ENCODE peak calls at places on chromosomes 2 and 18, in seven cellular contexts. G is GM10248, D is esophagus squamous epithelium, Z is cardiac fibroblast, A is upper lobe of right lung, N is lung, R is thoracic aorta. V is an unnamed sample.

GRCh38 chr18:11514267-11514666 is 95.1 kb upstream of the SLC35G4 start:
- DNase-seq in A (no peak), Z (no peak), R (no peak), G (no peak), N (no peak), D (no peak), V (no peak)

GRCh38 chr18:21598726-21599584 is 1.5 kb downstream of the ESCO1 start:
- DNase-seq in Z (peak), G (no peak), N (no peak), D (no peak), R (no peak), A (no peak), V (no peak)

GRCh38 chr18:77127769-77128671 is 4.6 kb downstream of the MBP start:
- DNase-seq in N (peak), D (no peak), G (no peak), R (no peak), A (no peak), Z (peak), V (peak)

GRCh38 chr2:175690113-175690716 is 311.9 kb downstream of the LNPK start:
- DNase-seq in Z (peak), D (no peak), N (no peak), R (no peak), G (peak), A (no peak), V (peak)

GRCh38 chr2:202344178-202344577 is 31.9 kb upstream of the BMPR2 start:
- DNase-seq in A (no peak), R (no peak), Z (no peak), G (no peak), N (no peak), D (no peak), V (no peak)

GRCh38 chr2:36373149-36373880 is 17.7 kb downstream of the CRIM1 start:
- DNase-seq in A (no peak), Z (peak), D (no peak), G (no peak), R (no peak), N (peak), V (no peak)

GRCh38 chr2:70767094-70767698 is 804 bp downstream of the ADD2 start:
- DNase-seq in Z (no peak), G (peak), N (no peak), D (no peak), R (no peak), A (no peak), V (peak)

GRCh38 chr2:235936493-235936892 is 231.7 kb downstream of the GBX2 start:
- DNase-seq in G (no peak), R (no peak), A (no peak), Z (peak), D (no peak), N (no peak), V (no peak)

GRCh38 chr18:75137346-75137877 is 71.5 kb downstream of the PTGR3 start:
- DNase-seq in G (no peak), Z (no peak), A (no peak), D (no peak), R (no peak), N (no peak), V (no peak)

GRCh38 chr2:71358931-71359671 is 27.5 kb downstream of the ZNF638 start:
- DNase-seq in D (no peak), A (no peak), Z (peak), G (no peak), N (no peak), R (no peak), V (no peak)

GRCh38 chr2:57080035-57080434 is 896.2 kb downstream of the CCDC85A start:
- DNase-seq in R (no peak), Z (no peak), N (no peak), D (no peak), G (no peak), A (no peak), V (no peak)

GRCh38 chr2:98801286-98801685 is 70.4 kb upstream of the MGAT4A start:
- DNase-seq in G (no peak), A (no peak), D (no peak), Z (no peak), R (no peak), N (peak), V (no peak)

GRCh38 chr2:191114403-191114886 is 36.3 kb downstream of the STAT4 start:
- DNase-seq in G (peak), A (no peak), D (no peak), R (no peak), N (no peak), Z (peak), V (peak)

GRCh38 chr2:149661844-149662243 is 74.3 kb upstream of the MMADHC start:
- DNase-seq in R (no peak), D (no peak), N (peak), G (no peak), Z (peak), A (no peak), V (no peak)

GRCh38 chr2:10019174-10019971 is 24.0 kb upstream of the KLF11 start:
- DNase-seq in N (no peak), R (no peak), A (peak), G (no peak), D (no peak), Z (no peak), V (no peak)

GRCh38 chr2:108701208-108701607 is 18.1 kb upstream of the RANBP2 start:
- DNase-seq in A (no peak), D (no peak), N (no peak), G (no peak), Z (no peak), R (no peak), V (no peak)

GRCh38 chr2:150644298-150645067 is 157.0 kb upstream of the RND3 start:
- DNase-seq in G (no peak), A (no peak), Z (peak), N (no peak), R (no peak), D (no peak), V (no peak)

GRCh38 chr18:39667905-39668304 is 2102.3 kb upstream of the CELF4 start:
- DNase-seq in R (no peak), D (no peak), Z (peak), G (no peak), A (no peak), N (no peak), V (no peak)

GRCh38 chr2:2843969-2844548 is 513.0 kb upstream of the MYT1L start:
- DNase-seq in Z (no peak), G (no peak), D (no peak), N (no peak), A (no peak), R (no peak), V (peak)

GRCh38 chr2:160061533-160062282 is 707 bp downstream of the PLA2R1 start:
- DNase-seq in G (no peak), N (no peak), R (no peak), A (no peak), D (no peak), Z (peak), V (no peak)

GRCh38 chr18:6482198-6482977 is 67.7 kb upstream of the L3MBTL4 start:
- DNase-seq in Z (peak), R (peak), G (peak), N (peak), D (no peak), A (peak), V (peak)

GRCh38 chr18:10949655-10950054 is 199.7 kb downstream of the PIEZO2 start:
- DNase-seq in Z (no peak), R (no peak), D (no peak), G (no peak), N (no peak), A (no peak), V (no peak)

GRCh38 chr18:6355789-6356589 is 58.7 kb downstream of the L3MBTL4 start:
- DNase-seq in G (no peak), D (no peak), R (no peak), N (no peak), Z (no peak), A (no peak), V (peak)

GRCh38 chr18:38421016-38421415 is 855.4 kb upstream of the CELF4 start:
- DNase-seq in N (no peak), Z (no peak), R (no peak), A (no peak), G (no peak), D (no peak), V (no peak)

GRCh38 chr2:217165547-217165946 is 305.7 kb upstream of the TNP1 start:
- DNase-seq in Z (no peak), G (no peak), R (no peak), A (no peak), N (no peak), D (no peak), V (no peak)

GRCh38 chr2:105744091-105744908 is 412 bp upstream of the NCK2 start:
- DNase-seq in Z (peak), A (peak), R (no peak), N (peak), G (peak), D (no peak), V (peak)

GRCh38 chr2:33375054-33375453 is 101.4 kb upstream of the RASGRP3 start:
- DNase-seq in D (no peak), R (no peak), A (no peak), G (no peak), N (no peak), Z (peak), V (no peak)

GRCh38 chr2:167844714-167845530 is 402.5 kb downstream of the STK39 start:
- DNase-seq in N (no peak), R (no peak), A (no peak), Z (no peak), D (no peak), G (no peak), V (no peak)

GRCh38 chr2:207470700-207471070 is 59.1 kb upstream of the CREB1 start:
- DNase-seq in N (no peak), A (no peak), Z (no peak), G (no peak), R (no peak), D (no peak), V (no peak)

GRCh38 chr18:58671941-58672565 is 788 bp downstream of the MALT1 start:
- DNase-seq in R (no peak), G (no peak), N (no peak), Z (peak), A (no peak), D (peak), V (no peak)

GRCh38 chr2:28348149-28348567 is 44.5 kb upstream of the FOSL2 start:
- DNase-seq in R (no peak), A (peak), Z (no peak), D (no peak), N (no peak), G (no peak), V (no peak)

GRCh38 chr2:166411473-166412230 is 35.9 kb upstream of the SCN9A start:
- DNase-seq in N (no peak), Z (peak), D (no peak), G (no peak), A (no peak), R (no peak), V (no peak)

GRCh38 chr18:13437801-13438506 is 219.4 kb downstream of the LDLRAD4 start:
- DNase-seq in R (no peak), D (no peak), N (no peak), Z (no peak), A (no peak), G (no peak), V (no peak)

GRCh38 chr2:45494275-45494977 is 116.6 kb downstream of the SRBD1 start:
- DNase-seq in G (peak), Z (peak), R (no peak), D (no peak), A (no peak), N (no peak), V (peak)

GRCh38 chr2:201152517-201152916 is 30.4 kb upstream of the CASP10 start:
- DNase-seq in R (no peak), N (no peak), G (no peak), A (no peak), Z (no peak), D (no peak), V (no peak)

GRCh38 chr2:11103984-11104793 is 51.1 kb upstream of the SLC66A3 start:
- DNase-seq in G (peak), R (no peak), Z (no peak), N (no peak), A (peak), D (no peak), V (peak)

GRCh38 chr2:18614042-18614441 is 24.7 kb upstream of the NT5C1B start:
- DNase-seq in G (no peak), D (no peak), N (no peak), A (no peak), Z (no peak), R (no peak), V (no peak)

GRCh38 chr2:27204566-27204965 is 7.3 kb upstream of the ATRAID start:
- DNase-seq in G (no peak), Z (no peak), R (no peak), N (no peak), D (no peak), A (no peak), V (no peak)

GRCh38 chr2:230578106-230578505 is 134.5 kb upstream of the CAB39 start:
- DNase-seq in D (no peak), N (no peak), G (peak), A (no peak), Z (no peak), R (no peak), V (no peak)

V was measured in GM20000.